ENCODE peak calls at places on chromosomes 3 and 15, in five cellular contexts. W is activated naive CD4-positive, alpha-beta T cell treated with Interleukin-2 at 50 U/mL for 16 hours; H is IMR-90; A is ACHN; M is SW480. N is an unnamed sample.

GRCh38 chr3:103295974-103296570 is 861.3 kb downstream of the ZPLD1 start:
- DNase-seq in A (peak; percentile 30), H (peak; percentile 33), W (no peak), M (peak; percentile 13), N (peak; percentile 5)

GRCh38 chr3:145094355-145094941 is 1066.5 kb downstream of the PLOD2 start:
- DNase-seq in W (no peak), A (peak; percentile 43), M (peak; percentile 13), H (peak; percentile 54), N (no peak)

GRCh38 chr3:48502728-48503168 is 1.2 kb downstream of the SHISA5 start:
- DNase-seq in W (no peak), A (no peak), H (no peak), M (no peak), N (no peak)

GRCh38 chr3:12471228-12471627 is 13.1 kb upstream of the TSEN2 start:
- DNase-seq in M (peak; percentile 94), H (no peak), W (peak; percentile 70), A (peak; percentile 82), N (peak; percentile 36)

GRCh38 chr3:59254433-59254832 is 204.6 kb upstream of the CFAP20DC start:
- DNase-seq in M (no peak), A (no peak), W (no peak), H (no peak), N (no peak)

GRCh38 chr3:124679048-124679638 is 51.1 kb upstream of the UMPS start:
- DNase-seq in W (no peak), M (no peak), H (no peak), A (no peak), N (no peak)

GRCh38 chr3:195119461-195120198 is 151.3 kb downstream of the XXYLT1 start:
- DNase-seq in A (no peak), W (no peak), M (peak; percentile 88), H (peak; percentile 86), N (peak; percentile 74)

GRCh38 chr15:82530606-82531379 is 9.5 kb downstream of the RPS17 start:
- DNase-seq in W (peak; percentile 74), M (peak; percentile 78), A (peak; percentile 62), H (peak; percentile 56), N (peak; percentile 67)

GRCh38 chr3:74789111-74789510 is 174.7 kb upstream of the CNTN3 start:
- DNase-seq in W (no peak), M (peak; percentile 84), A (no peak), H (peak; percentile 25), N (peak; percentile 26)

GRCh38 chr15:82851981-82852511 is 42.6 kb downstream of the WHAMM start:
- DNase-seq in A (no peak), M (no peak), W (no peak), H (peak; percentile 76), N (no peak)

GRCh38 chr15:88491158-88491557 is 23.6 kb downstream of the MRPS11 start:
- DNase-seq in W (no peak), A (no peak), M (peak; percentile 56), H (no peak), N (no peak)

N was measured in HepG2.